ENCODE peak calls at places on chromosomes 6 and 20, in ten cellular contexts. K is stimulated activated CD4-positive, alpha-beta T cell treated with anti-CD3 and anti-CD28 coated beads, Interleukin-4, amount 100 ng/mL, for 24 hours; Y is GM12891; H is astrocyte; E is germinal center; X is NAMALWA; O is heart left ventricle; J is GM06990; F is HFFc6; L is substantia nigra. V is an unnamed sample.

GRCh38 chr6:90184334-90185298 is 112.0 kb downstream of the BACH2 start:
- DNase-seq in J (no peak), Y (no peak), O (no peak), H (peak; percentile 77), E (no peak), F (no peak), K (no peak), X (no peak), L (no peak), V (peak; percentile 14)

GRCh38 chr20:47274449-47275108 is 81.9 kb downstream of the ZMYND8 start:
- DNase-seq in X (no peak), H (peak; percentile 97), F (peak; percentile 93), O (no peak), K (peak; percentile 56), L (no peak), Y (peak; percentile 60), J (peak; percentile 58), E (no peak), V (peak; percentile 95)

GRCh38 chr6:157787080-157787479 is 36.0 kb upstream of the SNX9 start:
- DNase-seq in H (no peak), O (no peak), F (no peak), J (no peak), Y (no peak), E (no peak), K (no peak), X (no peak), L (no peak), V (no peak)

GRCh38 chr6:11381801-11382513 is 149.5 kb upstream of the NEDD9 start:
- DNase-seq in O (peak; percentile 47), L (no peak), K (peak; percentile 70), H (no peak), E (peak; percentile 74), J (peak; percentile 86), X (peak; percentile 91), Y (peak; percentile 34), F (no peak), V (no peak)

GRCh38 chr20:39268566-39268965 is 306.4 kb downstream of the DHX35 start:
- DNase-seq in F (no peak), E (no peak), O (no peak), Y (no peak), L (no peak), X (no peak), K (no peak), J (no peak), H (no peak), V (no peak)

GRCh38 chr20:19995220-19995863 is 21.8 kb upstream of the NAA20 start:
- DNase-seq in O (no peak), F (peak; percentile 43), E (peak; percentile 48), K (peak; percentile 36), J (no peak), H (peak; percentile 46), L (no peak), Y (no peak), X (peak; percentile 61), V (peak; percentile 70)

GRCh38 chr20:46199198-46199597 is 81.1 kb downstream of the CD40 start:
- DNase-seq in X (peak; percentile 17), Y (no peak), H (no peak), K (no peak), O (no peak), J (no peak), F (no peak), E (no peak), L (no peak), V (no peak)

GRCh38 chr6:56842602-56843475 is 112.1 kb upstream of the BEND6 start:
- DNase-seq in H (peak; percentile 57), Y (peak; percentile 38), F (no peak), J (peak; percentile 69), L (no peak), O (peak; percentile 56), K (no peak), X (no peak), E (peak; percentile 3), V (peak; percentile 46)

GRCh38 chr6:78089551-78089950 is 436.7 kb downstream of the MEI4 start:
- DNase-seq in O (no peak), L (no peak), J (no peak), Y (no peak), H (peak; percentile 9), K (no peak), F (no peak), E (no peak), X (no peak), V (no peak)

GRCh38 chr6:109305028-109305427 is 77.2 kb downstream of the CD164 start:
- DNase-seq in X (no peak), E (no peak), F (no peak), L (no peak), Y (no peak), K (no peak), H (no peak), O (no peak), J (no peak), V (no peak)

GRCh38 chr6:34792605-34793500 is 970 bp downstream of the BLTP3A start:
- DNase-seq in F (peak; percentile 50), Y (no peak), X (peak; percentile 69), O (no peak), L (no peak), J (peak; percentile 24), E (peak; percentile 53), H (peak; percentile 35), K (peak; percentile 8), V (peak; percentile 10)

GRCh38 chr6:169263836-169264608 is 10.4 kb upstream of the THBS2 start:
- DNase-seq in H (peak; percentile 56), L (no peak), X (no peak), K (no peak), J (no peak), O (peak; percentile 76), E (no peak), F (peak; percentile 56), Y (no peak), V (peak; percentile 41)

GRCh38 chr20:10225439-10226080 is 6.9 kb downstream of the SNAP25 start:
- DNase-seq in F (no peak), E (no peak), O (no peak), L (no peak), K (no peak), J (no peak), X (peak; percentile 54), H (no peak), Y (no peak), V (peak; percentile 41)

GRCh38 chr20:4508773-4509172 is 212.9 kb upstream of the PRND start:
- DNase-seq in J (no peak), K (no peak), L (no peak), Y (no peak), F (no peak), O (no peak), X (no peak), H (peak; percentile 48), E (no peak), V (peak; percentile 46)

GRCh38 chr6:38509713-38510112 is 130.0 kb downstream of the BTBD9 start:
- DNase-seq in E (no peak), K (no peak), O (no peak), F (peak; percentile 75), H (peak; percentile 97), Y (no peak), L (no peak), J (no peak), X (no peak), V (peak; percentile 33)

GRCh38 chr20:50679753-50680105 is 11.6 kb downstream of the RIPOR3 start:
- DNase-seq in K (no peak), H (no peak), F (no peak), E (no peak), L (no peak), O (no peak), J (no peak), X (no peak), Y (no peak), V (no peak)

GRCh38 chr6:148507774-148508173 is 165.1 kb downstream of the SASH1 start:
- DNase-seq in Y (no peak), E (no peak), O (no peak), J (no peak), L (no peak), X (no peak), K (no peak), H (peak; percentile 39), F (no peak), V (no peak)

GRCh38 chr6:158207452-158207788 is 39.3 kb downstream of the GTF2H5 start:
- DNase-seq in F (peak; percentile 20), X (no peak), K (peak; percentile 56), E (no peak), Y (peak; percentile 52), H (peak; percentile 66), L (no peak), J (peak; percentile 69), O (no peak), V (no peak)

GRCh38 chr6:143490244-143490643 is 21.3 kb downstream of the FUCA2 start:
- DNase-seq in Y (no peak), K (no peak), J (no peak), E (no peak), X (no peak), L (no peak), H (no peak), F (no peak), O (no peak), V (no peak)

GRCh38 chr6:70685494-70686180 is 18.0 kb downstream of the SMAP1 start:
- DNase-seq in L (no peak), K (no peak), F (no peak), X (no peak), H (no peak), Y (no peak), J (no peak), E (no peak), O (no peak), V (no peak)

GRCh38 chr6:8481727-8482126 is 46.4 kb upstream of the SLC35B3 start:
- DNase-seq in O (no peak), E (no peak), L (no peak), K (no peak), J (no peak), Y (no peak), X (peak; percentile 32), H (no peak), F (no peak), V (peak; percentile 3)

GRCh38 chr6:106098383-106099234 is 12.5 kb downstream of the PRDM1 start:
- DNase-seq in H (peak; percentile 72), L (no peak), K (peak; percentile 88), E (no peak), X (peak; percentile 57), F (peak; percentile 34), J (no peak), Y (no peak), O (no peak), V (no peak)

GRCh38 chr20:24235224-24235735 is 234.1 kb upstream of the SYNDIG1 start:
- DNase-seq in L (no peak), E (no peak), X (no peak), F (no peak), O (no peak), K (no peak), Y (no peak), J (no peak), H (no peak), V (no peak)

GRCh38 chr6:30171677-30172471 is 8.5 kb downstream of the TRIM15 start:
- DNase-seq in X (no peak), E (no peak), K (no peak), J (no peak), O (no peak), H (no peak), F (no peak), L (no peak), Y (no peak), V (no peak)

V was measured in A172.